ENCODE peak calls at places on chromosomes 7 and 10, in eight cellular contexts. One of them, this sample, is unnamed.

GRCh38 chr7:70630647-70631457 is 501.1 kb upstream of the GALNT17 start:
- DNase-seq in glutamatergic neuron: peak
- DNase-seq in midbrain: peak
- DNase-seq in substantia nigra: no peak
- DNase-seq in ELR: peak
- DNase-seq in NCI-H1417: peak
- DNase-seq in left colon: no peak
- DNase-seq in kidney tubule cell: peak
- DNase-seq in this sample: no peak

GRCh38 chr10:70837660-70838059 is 21.9 kb downstream of the SGPL1 start:
- DNase-seq in kidney tubule cell: no peak
- DNase-seq in midbrain: no peak
- DNase-seq in ELR: no peak
- DNase-seq in glutamatergic neuron: no peak
- DNase-seq in NCI-H1417: no peak
- DNase-seq in left colon: no peak
- DNase-seq in substantia nigra: no peak
- DNase-seq in this sample: no peak

GRCh38 chr7:156650042-156650441 is 9.5 kb downstream of the RNF32 start:
- DNase-seq in NCI-H1417: peak
- DNase-seq in ELR: peak
- DNase-seq in glutamatergic neuron: peak
- DNase-seq in midbrain: no peak
- DNase-seq in substantia nigra: no peak
- DNase-seq in kidney tubule cell: peak
- DNase-seq in left colon: peak
- DNase-seq in this sample: peak

GRCh38 chr7:158010956-158011698 is 576.5 kb downstream of the PTPRN2 start:
- DNase-seq in ELR: no peak
- DNase-seq in midbrain: no peak
- DNase-seq in NCI-H1417: peak
- DNase-seq in kidney tubule cell: no peak
- DNase-seq in left colon: no peak
- DNase-seq in glutamatergic neuron: no peak
- DNase-seq in substantia nigra: no peak
- DNase-seq in this sample: no peak

GRCh38 chr10:4344544-4344994 is 481.4 kb upstream of the AKR1E2 start:
- DNase-seq in NCI-H1417: no peak
- DNase-seq in ELR: peak
- DNase-seq in left colon: no peak
- DNase-seq in substantia nigra: no peak
- DNase-seq in midbrain: no peak
- DNase-seq in kidney tubule cell: peak
- DNase-seq in glutamatergic neuron: no peak
- DNase-seq in this sample: peak

GRCh38 chr10:126565871-126566270 is 104.6 kb downstream of the C10orf90 start:
- DNase-seq in midbrain: no peak
- DNase-seq in ELR: no peak
- DNase-seq in glutamatergic neuron: no peak
- DNase-seq in kidney tubule cell: no peak
- DNase-seq in NCI-H1417: no peak
- DNase-seq in substantia nigra: no peak
- DNase-seq in left colon: no peak
- DNase-seq in this sample: no peak

GRCh38 chr10:122878799-122879338 is 512 bp downstream of the FAM24B start:
- DNase-seq in kidney tubule cell: peak
- DNase-seq in left colon: no peak
- DNase-seq in NCI-H1417: no peak
- DNase-seq in ELR: peak
- DNase-seq in glutamatergic neuron: no peak
- DNase-seq in substantia nigra: no peak
- DNase-seq in midbrain: no peak
- DNase-seq in this sample: peak

GRCh38 chr10:106053031-106053430 is 1111.5 kb downstream of the SORCS1 start:
- DNase-seq in kidney tubule cell: no peak
- DNase-seq in midbrain: no peak
- DNase-seq in glutamatergic neuron: no peak
- DNase-seq in NCI-H1417: no peak
- DNase-seq in substantia nigra: no peak
- DNase-seq in left colon: no peak
- DNase-seq in ELR: no peak
- DNase-seq in this sample: no peak

GRCh38 chr10:24723788-24724380 is at the start of gene ARHGAP21:
- DNase-seq in kidney tubule cell: peak
- DNase-seq in NCI-H1417: peak
- DNase-seq in left colon: peak
- DNase-seq in midbrain: peak
- DNase-seq in glutamatergic neuron: peak
- DNase-seq in substantia nigra: no peak
- DNase-seq in ELR: peak
- DNase-seq in this sample: peak

GRCh38 chr7:76282344-76283253 is 19.9 kb upstream of the HSPB1 start:
- DNase-seq in substantia nigra: no peak
- DNase-seq in midbrain: no peak
- DNase-seq in glutamatergic neuron: peak
- DNase-seq in NCI-H1417: no peak
- DNase-seq in left colon: no peak
- DNase-seq in ELR: no peak
- DNase-seq in kidney tubule cell: no peak
- DNase-seq in this sample: no peak

GRCh38 chr10:100823194-100823593 is 77.8 kb downstream of the PAX2 start:
- DNase-seq in substantia nigra: no peak
- DNase-seq in glutamatergic neuron: no peak
- DNase-seq in NCI-H1417: no peak
- DNase-seq in ELR: no peak
- DNase-seq in midbrain: no peak
- DNase-seq in kidney tubule cell: peak
- DNase-seq in left colon: no peak
- DNase-seq in this sample: peak

GRCh38 chr7:34762769-34763168 is 104.8 kb downstream of the NPSR1 start:
- DNase-seq in left colon: no peak
- DNase-seq in kidney tubule cell: peak
- DNase-seq in glutamatergic neuron: no peak
- DNase-seq in substantia nigra: no peak
- DNase-seq in midbrain: no peak
- DNase-seq in ELR: peak
- DNase-seq in NCI-H1417: no peak
- DNase-seq in this sample: peak

GRCh38 chr10:28294169-28294532 is 8.7 kb downstream of the MPP7 start:
- DNase-seq in glutamatergic neuron: no peak
- DNase-seq in midbrain: no peak
- DNase-seq in substantia nigra: no peak
- DNase-seq in left colon: no peak
- DNase-seq in kidney tubule cell: no peak
- DNase-seq in ELR: no peak
- DNase-seq in NCI-H1417: no peak
- DNase-seq in this sample: no peak

GRCh38 chr10:30803901-30804322 is 174.4 kb upstream of the LYZL2 start:
- DNase-seq in NCI-H1417: no peak
- DNase-seq in glutamatergic neuron: no peak
- DNase-seq in kidney tubule cell: no peak
- DNase-seq in left colon: no peak
- DNase-seq in substantia nigra: no peak
- DNase-seq in midbrain: no peak
- DNase-seq in ELR: no peak
- DNase-seq in this sample: peak

GRCh38 chr10:71717056-71717755 is 2.4 kb downstream of the C10orf105 start:
- DNase-seq in midbrain: no peak
- DNase-seq in left colon: no peak
- DNase-seq in ELR: no peak
- DNase-seq in kidney tubule cell: no peak
- DNase-seq in glutamatergic neuron: no peak
- DNase-seq in NCI-H1417: no peak
- DNase-seq in substantia nigra: no peak
- DNase-seq in this sample: no peak

GRCh38 chr10:30987463-30987862 is 44.2 kb downstream of the ZNF438 start:
- DNase-seq in NCI-H1417: no peak
- DNase-seq in ELR: no peak
- DNase-seq in kidney tubule cell: no peak
- DNase-seq in midbrain: no peak
- DNase-seq in glutamatergic neuron: no peak
- DNase-seq in left colon: no peak
- DNase-seq in substantia nigra: no peak
- DNase-seq in this sample: no peak

GRCh38 chr7:70574970-70575799 is 556.8 kb upstream of the GALNT17 start:
- DNase-seq in kidney tubule cell: peak
- DNase-seq in left colon: no peak
- DNase-seq in NCI-H1417: peak
- DNase-seq in glutamatergic neuron: peak
- DNase-seq in ELR: peak
- DNase-seq in substantia nigra: no peak
- DNase-seq in midbrain: peak
- DNase-seq in this sample: peak

GRCh38 chr10:116888380-116889055 is 39.2 kb downstream of the ENO4 start:
- DNase-seq in kidney tubule cell: peak
- DNase-seq in ELR: peak
- DNase-seq in glutamatergic neuron: peak
- DNase-seq in NCI-H1417: no peak
- DNase-seq in substantia nigra: no peak
- DNase-seq in midbrain: no peak
- DNase-seq in left colon: peak
- DNase-seq in this sample: peak

GRCh38 chr10:77544607-77545006 is 93.0 kb downstream of the KCNMA1 start:
- DNase-seq in substantia nigra: no peak
- DNase-seq in NCI-H1417: no peak
- DNase-seq in ELR: no peak
- DNase-seq in midbrain: no peak
- DNase-seq in kidney tubule cell: no peak
- DNase-seq in left colon: no peak
- DNase-seq in glutamatergic neuron: no peak
- DNase-seq in this sample: no peak

GRCh38 chr10:70274643-70275042 is 9.2 kb downstream of the NPFFR1 start:
- DNase-seq in substantia nigra: no peak
- DNase-seq in left colon: no peak
- DNase-seq in NCI-H1417: no peak
- DNase-seq in kidney tubule cell: no peak
- DNase-seq in midbrain: peak
- DNase-seq in glutamatergic neuron: no peak
- DNase-seq in ELR: no peak
- DNase-seq in this sample: no peak

GRCh38 chr10:22475857-22476600 is 130.7 kb downstream of the SPAG6 start:
- DNase-seq in glutamatergic neuron: peak
- DNase-seq in substantia nigra: no peak
- DNase-seq in kidney tubule cell: no peak
- DNase-seq in left colon: peak
- DNase-seq in NCI-H1417: peak
- DNase-seq in midbrain: peak
- DNase-seq in ELR: no peak
- DNase-seq in this sample: no peak

GRCh38 chr10:109343293-109343692 is 580.0 kb downstream of the XPNPEP1 start:
- DNase-seq in substantia nigra: no peak
- DNase-seq in glutamatergic neuron: no peak
- DNase-seq in left colon: no peak
- DNase-seq in midbrain: no peak
- DNase-seq in kidney tubule cell: peak
- DNase-seq in ELR: peak
- DNase-seq in NCI-H1417: no peak
- DNase-seq in this sample: peak

GRCh38 chr7:114269714-114270113 is 144.9 kb upstream of the FOXP2 start:
- DNase-seq in substantia nigra: no peak
- DNase-seq in ELR: no peak
- DNase-seq in NCI-H1417: peak
- DNase-seq in midbrain: no peak
- DNase-seq in glutamatergic neuron: no peak
- DNase-seq in left colon: no peak
- DNase-seq in kidney tubule cell: no peak
- DNase-seq in this sample: no peak

GRCh38 chr7:55426676-55427075 is 61.5 kb downstream of the LANCL2 start:
- DNase-seq in NCI-H1417: no peak
- DNase-seq in midbrain: no peak
- DNase-seq in ELR: no peak
- DNase-seq in glutamatergic neuron: no peak
- DNase-seq in left colon: no peak
- DNase-seq in kidney tubule cell: no peak
- DNase-seq in substantia nigra: no peak
- DNase-seq in this sample: no peak

GRCh38 chr7:147452816-147453215 is 1137.8 kb upstream of the C7orf33 start:
- DNase-seq in kidney tubule cell: no peak
- DNase-seq in left colon: no peak
- DNase-seq in ELR: no peak
- DNase-seq in glutamatergic neuron: no peak
- DNase-seq in substantia nigra: no peak
- DNase-seq in midbrain: no peak
- DNase-seq in NCI-H1417: no peak
- DNase-seq in this sample: no peak

GRCh38 chr7:146575903-146576302 is 459.3 kb downstream of the CNTNAP2 start:
- DNase-seq in NCI-H1417: no peak
- DNase-seq in glutamatergic neuron: no peak
- DNase-seq in substantia nigra: no peak
- DNase-seq in midbrain: no peak
- DNase-seq in kidney tubule cell: no peak
- DNase-seq in ELR: no peak
- DNase-seq in left colon: no peak
- DNase-seq in this sample: no peak

GRCh38 chr7:116628971-116629586 is 42.9 kb upstream of the MET start:
- DNase-seq in midbrain: no peak
- DNase-seq in glutamatergic neuron: no peak
- DNase-seq in ELR: peak
- DNase-seq in left colon: peak
- DNase-seq in kidney tubule cell: peak
- DNase-seq in NCI-H1417: no peak
- DNase-seq in substantia nigra: no peak
- DNase-seq in this sample: peak

GRCh38 chr10:61608255-61609040 is 54.3 kb upstream of the CABCOCO1 start:
- DNase-seq in ELR: no peak
- DNase-seq in midbrain: no peak
- DNase-seq in substantia nigra: no peak
- DNase-seq in kidney tubule cell: no peak
- DNase-seq in left colon: no peak
- DNase-seq in glutamatergic neuron: no peak
- DNase-seq in NCI-H1417: no peak
- DNase-seq in this sample: no peak

GRCh38 chr10:27724287-27724686 is 21.3 kb downstream of the MKX start:
- DNase-seq in NCI-H1417: no peak
- DNase-seq in left colon: no peak
- DNase-seq in glutamatergic neuron: no peak
- DNase-seq in substantia nigra: no peak
- DNase-seq in kidney tubule cell: no peak
- DNase-seq in midbrain: no peak
- DNase-seq in ELR: peak
- DNase-seq in this sample: peak

GRCh38 chr7:2638224-2638991 is 6.6 kb downstream of the TTYH3 start:
- DNase-seq in ELR: peak
- DNase-seq in substantia nigra: no peak
- DNase-seq in midbrain: no peak
- DNase-seq in glutamatergic neuron: peak
- DNase-seq in left colon: peak
- DNase-seq in kidney tubule cell: peak
- DNase-seq in NCI-H1417: no peak
- DNase-seq in this sample: no peak

This sample was measured in epithelial cell of esophagus.